ENCODE peak calls at places on chromosomes 13 and 19, in five cellular contexts. S is HCT116, P is K562, U is SK-N-SH, W is H1. H is an unnamed sample.

GRCh38 chr13:45603338-45603737 is 12.2 kb downstream of the ERICH6B start:
- DNase-seq in S (no peak), P (no peak), U (no peak), W (no peak), H (no peak)

GRCh38 chr13:42363941-42364612 is 92.1 kb downstream of the AKAP11 start:
- DNase-seq in S (no peak), P (no peak), U (no peak), W (no peak), H (no peak)

GRCh38 chr19:19416280-19416679 is 10.8 kb downstream of the GATAD2A start:
- DNase-seq in S (no peak), P (no peak), U (no peak), W (no peak), H (no peak)

GRCh38 chr19:55461974-55462628 is 659 bp upstream of the ISOC2 start:
- DNase-seq in S (no peak), P (peak), U (peak), W (no peak), H (no peak)

GRCh38 chr19:4196587-4197148 is 14.2 kb downstream of the ANKRD24 start:
- DNase-seq in S (no peak), P (no peak), U (no peak), W (no peak), H (no peak)

GRCh38 chr13:33109801-33110200 is 93.6 kb downstream of the KL start:
- DNase-seq in S (no peak), P (peak), U (no peak), W (peak), H (no peak)

GRCh38 chr19:4061178-4061682 is 5.5 kb downstream of the ZBTB7A start:
- DNase-seq in S (no peak), P (no peak), U (no peak), W (no peak), H (no peak)

GRCh38 chr19:55622242-55622969 is 2.0 kb downstream of the ZNF784 start:
- DNase-seq in S (no peak), P (peak), U (no peak), W (no peak), H (no peak)

GRCh38 chr19:42942187-42942789 is 5.3 kb upstream of the PSG7 start:
- DNase-seq in S (peak), P (peak), U (no peak), W (no peak), H (no peak)

GRCh38 chr19:55552620-55553019 is 7.3 kb upstream of the SBK3 start:
- DNase-seq in S (no peak), P (no peak), U (no peak), W (no peak), H (no peak)

GRCh38 chr13:48866204-48866603 is 109.5 kb upstream of the FNDC3A start:
- DNase-seq in S (no peak), P (no peak), U (peak), W (no peak), H (no peak)

GRCh38 chr13:48976677-48977625 is 1.2 kb downstream of the FNDC3A start:
- DNase-seq in S (no peak), P (no peak), U (no peak), W (no peak), H (no peak)

GRCh38 chr19:45096700-45097099 is 3.7 kb downstream of the PPP1R37 start:
- DNase-seq in S (no peak), P (no peak), U (no peak), W (no peak), H (no peak)

GRCh38 chr13:72696590-72696989 is 30.8 kb downstream of the MZT1 start:
- DNase-seq in S (peak), P (no peak), U (peak), W (no peak), H (no peak)

GRCh38 chr19:17784201-17785008 is 10.5 kb upstream of the B3GNT3 start:
- DNase-seq in S (no peak), P (peak), U (peak), W (peak), H (no peak)

GRCh38 chr19:50723069-50723468 is at the start of gene CLEC11A:
- DNase-seq in S (no peak), P (no peak), U (no peak), W (no peak), H (no peak)

DNA sequence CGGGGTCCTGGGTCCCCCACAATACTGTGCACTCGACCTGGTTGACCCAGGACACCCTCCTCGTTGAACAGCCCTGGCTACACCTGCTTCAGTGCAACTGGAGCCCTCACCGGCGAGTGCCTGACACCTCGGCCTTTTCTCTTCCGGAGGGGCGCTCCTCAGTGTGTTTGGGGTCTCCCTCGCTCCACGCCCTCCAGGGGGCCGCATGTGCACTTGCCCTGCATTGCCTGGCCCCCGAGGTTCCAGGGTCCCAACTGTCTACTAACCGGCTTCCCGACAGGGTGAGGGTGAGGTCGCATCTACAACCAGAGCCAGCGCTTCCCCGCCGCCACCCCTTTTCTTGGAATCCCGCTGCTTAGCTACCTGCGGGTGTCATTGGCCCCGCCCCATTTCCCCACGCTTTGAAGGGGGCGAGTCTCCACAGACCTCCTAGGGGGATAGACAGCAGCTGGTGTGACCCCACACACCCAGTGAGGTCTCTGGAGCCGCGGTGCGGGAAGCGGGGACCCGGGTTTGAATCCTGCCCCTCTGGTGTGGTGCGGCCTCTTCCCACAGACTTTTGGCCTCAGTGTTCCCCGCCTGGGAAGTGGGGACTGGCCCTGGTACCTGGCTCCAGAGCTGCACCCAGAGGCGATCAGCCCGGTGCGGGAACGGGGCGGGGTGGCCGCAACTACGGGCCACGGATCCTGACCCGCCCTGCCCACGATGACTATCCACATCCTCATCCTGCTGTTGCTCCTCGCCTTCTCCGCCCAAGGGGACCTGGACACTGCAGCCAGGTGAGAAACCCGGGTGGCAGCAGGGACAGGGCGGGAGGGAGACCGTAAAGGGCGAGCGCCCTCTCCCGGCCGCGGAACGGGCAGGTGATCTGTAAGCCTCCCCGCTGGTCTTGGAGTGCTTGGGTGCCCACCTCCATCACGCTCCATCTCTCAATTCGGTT is at the start of gene ADM5:
- DNase-seq in S (no peak), P (no peak), U (peak), W (peak), H (no peak)
- TF ChIP-seq POLR2AphosphoS5 in S (peak), P (peak), U (peak), W (peak), H (peak)

GRCh38 chr13:103328899-103329298 is 262.7 kb upstream of the SLC10A2 start:
- DNase-seq in S (no peak), P (no peak), U (no peak), W (no peak), H (no peak)
- H3K9ac ChIP-seq in S (no peak), P (no peak), U (no peak), W (no peak), H (no peak)

GRCh38 chr19:58550362-58551122 is 4.4 kb downstream of the CHMP2A start:
- DNase-seq in S (no peak), P (no peak), U (no peak), W (no peak), H (no peak)
- TF ChIP-seq POLR2AphosphoS5 in S (peak), P (no peak), U (no peak), W (peak), H (peak)

GRCh38 chr19:38375748-38376147 is 1.4 kb downstream of the PSMD8 start:
- DNase-seq in S (no peak), P (no peak), U (no peak), W (no peak), H (no peak)

GRCh38 chr19:38374332-38375097 is at the start of gene PSMD8:
- DNase-seq in S (peak), P (peak), U (peak), W (peak), H (peak)

GRCh38 chr19:38376576-38376975 is 2.2 kb downstream of the PSMD8 start:
- DNase-seq in S (no peak), P (no peak), U (no peak), W (no peak), H (no peak)

GRCh38 chr19:38375098-38375493 is 725 bp downstream of the PSMD8 start:
- DNase-seq in S (no peak), P (no peak), U (no peak), W (no peak), H (no peak)

DNA sequence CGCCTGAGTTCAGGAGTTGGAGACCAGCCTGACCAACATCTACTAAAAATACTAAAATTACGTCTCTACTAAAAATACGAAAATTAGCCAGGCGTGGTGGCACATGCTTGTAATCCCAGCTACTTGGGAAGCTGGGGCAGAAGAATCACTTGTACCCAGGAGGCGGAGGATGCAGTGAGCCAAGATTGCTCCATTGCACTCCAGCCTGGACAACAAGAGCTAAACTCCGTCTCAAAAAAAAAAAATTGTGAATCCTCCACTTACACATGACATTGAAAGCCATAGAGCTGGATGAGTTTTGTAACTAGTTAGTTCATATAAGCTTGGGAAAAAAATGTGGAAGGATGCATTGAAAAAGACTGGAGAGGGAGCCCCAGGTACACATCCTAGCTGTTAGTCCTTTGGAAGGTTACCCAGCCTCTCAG is 452 bp upstream of the PSMD8 start:
- DNase-seq in S (no peak), P (no peak), U (no peak), W (no peak), H (no peak)
- H3K9ac ChIP-seq in S (peak), P (peak), U (peak), W (no peak), H (peak)

GRCh38 chr19:48244289-48244688 is 11.4 kb downstream of the CARD8 start:
- DNase-seq in S (no peak), P (no peak), U (no peak), W (no peak), H (peak)
- TF ChIP-seq POLR2AphosphoS5 in S (no peak), P (no peak), U (no peak), W (no peak), H (no peak)

DNA sequence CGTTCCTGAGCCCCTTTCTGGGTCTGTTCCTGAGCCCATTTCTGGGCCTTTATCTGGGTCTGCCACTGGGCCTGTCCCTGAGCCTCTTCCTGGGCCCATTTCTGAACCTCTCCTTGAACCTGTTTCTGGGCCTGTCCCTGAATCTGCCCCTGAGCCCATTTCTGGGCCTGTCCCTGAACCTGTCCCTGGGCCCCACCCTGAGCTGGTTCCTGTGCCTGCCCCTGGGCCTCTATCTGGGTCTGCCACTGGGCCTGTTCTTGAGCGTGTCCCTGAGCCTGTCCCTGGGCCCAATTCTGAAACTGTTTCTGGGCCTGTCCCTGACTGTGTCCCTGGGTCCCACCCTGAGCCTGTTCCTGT is 40.4 kb upstream of the GRTP1 start:
- DNase-seq in S (no peak), P (no peak), U (peak), W (no peak), H (no peak)
- H3K9ac ChIP-seq in S (no peak), P (no peak), U (no peak), W (no peak), H (no peak)